ENCODE peak calls at places on chromosomes 5 and 9, in four cellular contexts. X is neuronal stem cell, Q is cardiac muscle cell, K is breast epithelium. T is an unnamed sample.
A peak's percentile ranks its signal among the peaks of the same experiment; 100 is the strongest.

GRCh38 chr9:133656211-133657119 is 20.3 kb downstream of the DBH start:
- DNase-seq in X (no peak), Q (no peak), K (no peak), T (peak; percentile 72)

GRCh38 chr5:56170557-56170956 is 62.6 kb downstream of the ANKRD55 start:
- DNase-seq in X (no peak), Q (peak; percentile 71), K (no peak), T (no peak)

GRCh38 chr5:52870448-52870847 is 82.7 kb downstream of the ITGA1 start:
- DNase-seq in X (peak; percentile 8), Q (peak; percentile 50), K (no peak), T (no peak)

GRCh38 chr9:127066775-127067111 is 55.7 kb downstream of the ANGPTL2 start:
- DNase-seq in X (no peak), Q (peak; percentile 87), K (no peak), T (no peak)

GRCh38 chr5:16970260-16970659 is 34.2 kb upstream of the MYO10 start:
- DNase-seq in X (no peak), Q (no peak), K (no peak), T (no peak)

GRCh38 chr5:27845248-27845647 is 806.9 kb upstream of the CDH9 start:
- DNase-seq in X (no peak), Q (no peak), K (no peak), T (no peak)

GRCh38 chr9:103323699-103324098 is 328.6 kb downstream of the CYLC2 start:
- DNase-seq in X (no peak), Q (no peak), K (no peak), T (no peak)

GRCh38 chr9:115211413-115212204 is 93.7 kb upstream of the TNC start:
- DNase-seq in X (no peak), Q (peak; percentile 29), K (no peak), T (no peak)

GRCh38 chr5:122846051-122846567 is 696 bp downstream of the SNX24 start:
- DNase-seq in X (no peak), Q (peak; percentile 66), K (no peak), T (no peak)

GRCh38 chr5:175870820-175871447 is 444 bp upstream of the CPLX2 start:
- DNase-seq in X (no peak), Q (no peak), K (no peak), T (no peak)

GRCh38 chr9:132983814-132984201 is 5.3 kb downstream of the GFI1B start:
- DNase-seq in X (no peak), Q (no peak), K (no peak), T (no peak)

GRCh38 chr9:4603830-4604229 is 58.3 kb upstream of the PLPP6 start:
- DNase-seq in X (no peak), Q (peak; percentile 26), K (no peak), T (no peak)

GRCh38 chr9:126986506-126986951 is 71.9 kb downstream of the RALGPS1 start:
- DNase-seq in X (no peak), Q (peak; percentile 21), K (no peak), T (no peak)

GRCh38 chr9:34984049-34984448 is 5.5 kb upstream of the DNAJB5 start:
- DNase-seq in X (peak; percentile 68), Q (peak; percentile 59), K (no peak), T (no peak)

GRCh38 chr5:9058666-9059065 is 487.2 kb downstream of the SEMA5A start:
- DNase-seq in X (no peak), Q (no peak), K (no peak), T (no peak)

GRCh38 chr5:150510460-150511263 is 2.7 kb downstream of the NDST1 start:
- DNase-seq in X (no peak), Q (no peak), K (peak; percentile 87), T (no peak)

GRCh38 chr5:173515526-173515925 is 100.9 kb downstream of the BOD1 start:
- DNase-seq in X (no peak), Q (peak; percentile 60), K (no peak), T (no peak)

GRCh38 chr5:122129332-122129731 is at the start of gene ZNF474:
- DNase-seq in X (peak; percentile 85), Q (peak; percentile 97), K (peak; percentile 64), T (no peak)

T was measured in activated effector memory CD4-positive, alpha-beta T cell treated with anti-CD3 and anti-CD28 coated beads, Interleukin-2, amount 50 U/mL, for 16 hours.